ENCODE peak calls at places on chromosome 5, in five cellular contexts. H, Z, F, K and W are unnamed samples.

GRCh38 chr5:107072440-107072839 is 598.3 kb downstream of the EFNA5 start:
- DNase-seq in H (peak; percentile 39), Z (peak; percentile 76), F (peak; percentile 1), K (no peak), W (no peak)

GRCh38 chr5:146630467-146630866 is 114.5 kb upstream of the GPR151 start:
- DNase-seq in H (no peak), Z (no peak), F (no peak), K (no peak), W (no peak)

GRCh38 chr5:153630546-153630945 is 140.1 kb downstream of the GRIA1 start:
- DNase-seq in H (no peak), Z (no peak), F (no peak), K (no peak), W (no peak)

GRCh38 chr5:151819830-151820229 is 48.1 kb downstream of the G3BP1 start:
- DNase-seq in H (no peak), Z (no peak), F (no peak), K (no peak), W (no peak)

GRCh38 chr5:39616131-39616530 is 191.4 kb upstream of the DAB2 start:
- DNase-seq in H (no peak), Z (peak; percentile 30), F (no peak), K (no peak), W (no peak)

GRCh38 chr5:14671414-14671813 is 6.9 kb downstream of the OTULIN start:
- DNase-seq in H (no peak), Z (peak; percentile 35), F (peak; percentile 71), K (no peak), W (no peak)

GRCh38 chr5:37208883-37209808 is 40.0 kb downstream of the CPLANE1 start:
- DNase-seq in H (peak; percentile 43), Z (no peak), F (peak; percentile 25), K (no peak), W (no peak)

GRCh38 chr5:66694036-66694435 is 97.8 kb downstream of the MAST4 start:
- DNase-seq in H (no peak), Z (no peak), F (no peak), K (no peak), W (no peak)

GRCh38 chr5:175247146-175247545 is 196.8 kb downstream of the DRD1 start:
- DNase-seq in H (no peak), Z (peak; percentile 0), F (peak; percentile 38), K (no peak), W (no peak)

GRCh38 chr5:200985-201384 is 9.7 kb downstream of the LRRC14B start:
- DNase-seq in H (no peak), Z (no peak), F (no peak), K (no peak), W (no peak)

GRCh38 chr5:124922255-124922975 is 176.0 kb upstream of the ZNF608 start:
- DNase-seq in H (no peak), Z (peak; percentile 39), F (no peak), K (no peak), W (no peak)

GRCh38 chr5:85441853-85442252 is 1057.2 kb upstream of the EDIL3 start:
- DNase-seq in H (no peak), Z (no peak), F (no peak), K (no peak), W (no peak)

GRCh38 chr5:155290937-155291336 is 277.4 kb downstream of the KIF4B start:
- DNase-seq in H (no peak), Z (no peak), F (no peak), K (no peak), W (no peak)

GRCh38 chr5:64292611-64293215 is 127.1 kb downstream of the RNF180 start:
- DNase-seq in H (no peak), Z (peak; percentile 13), F (no peak), K (no peak), W (no peak)

GRCh38 chr5:156182174-156182967 is 144.6 kb upstream of the SGCD start:
- DNase-seq in H (no peak), Z (peak; percentile 8), F (peak; percentile 35), K (no peak), W (no peak)

GRCh38 chr5:111689576-111689975 is 67.4 kb downstream of the NREP start:
- DNase-seq in H (no peak), Z (peak; percentile 34), F (no peak), K (no peak), W (no peak)

GRCh38 chr5:107012371-107012770 is 658.4 kb downstream of the EFNA5 start:
- DNase-seq in H (no peak), Z (no peak), F (no peak), K (no peak), W (no peak)

GRCh38 chr5:36529142-36529541 is 77.3 kb upstream of the SLC1A3 start:
- DNase-seq in H (no peak), Z (no peak), F (no peak), K (no peak), W (no peak)

GRCh38 chr5:100974082-100974481 is 71.0 kb upstream of the ST8SIA4 start:
- DNase-seq in H (no peak), Z (no peak), F (no peak), K (no peak), W (no peak)

GRCh38 chr5:111548992-111549649 is 36.8 kb upstream of the STARD4 start:
- DNase-seq in H (no peak), Z (peak; percentile 68), F (peak; percentile 38), K (no peak), W (no peak)

GRCh38 chr5:157535042-157535865 is 40.3 kb downstream of the ADAM19 start:
- DNase-seq in H (peak; percentile 34), Z (peak; percentile 68), F (peak; percentile 56), K (no peak), W (no peak)

GRCh38 chr5:131548190-131548589 is 86.8 kb downstream of the RAPGEF6 start:
- DNase-seq in H (no peak), Z (no peak), F (no peak), K (no peak), W (no peak)

GRCh38 chr5:53406630-53407316 is 73.7 kb upstream of the FST start:
- DNase-seq in H (peak; percentile 84), Z (peak; percentile 94), F (peak; percentile 97), K (no peak), W (no peak)

GRCh38 chr5:89930591-89931383 is 478.8 kb downstream of the CETN3 start:
- DNase-seq in H (peak; percentile 29), Z (peak; percentile 52), F (peak; percentile 37), K (no peak), W (no peak)

GRCh38 chr5:172699423-172699822 is 58.4 kb downstream of the NEURL1B start:
- DNase-seq in H (no peak), Z (no peak), F (no peak), K (no peak), W (no peak)

GRCh38 chr5:172695431-172696054 is 54.5 kb downstream of the NEURL1B start:
- DNase-seq in H (no peak), Z (no peak), F (no peak), K (no peak), W (no peak)

GRCh38 chr5:172696171-172696849 is 55.2 kb downstream of the NEURL1B start:
- DNase-seq in H (no peak), Z (no peak), F (no peak), K (no peak), W (no peak)

GRCh38 chr5:172699999-172700685 is 59.1 kb downstream of the NEURL1B start:
- DNase-seq in H (no peak), Z (no peak), F (no peak), K (no peak), W (peak; percentile 83)

DNA sequence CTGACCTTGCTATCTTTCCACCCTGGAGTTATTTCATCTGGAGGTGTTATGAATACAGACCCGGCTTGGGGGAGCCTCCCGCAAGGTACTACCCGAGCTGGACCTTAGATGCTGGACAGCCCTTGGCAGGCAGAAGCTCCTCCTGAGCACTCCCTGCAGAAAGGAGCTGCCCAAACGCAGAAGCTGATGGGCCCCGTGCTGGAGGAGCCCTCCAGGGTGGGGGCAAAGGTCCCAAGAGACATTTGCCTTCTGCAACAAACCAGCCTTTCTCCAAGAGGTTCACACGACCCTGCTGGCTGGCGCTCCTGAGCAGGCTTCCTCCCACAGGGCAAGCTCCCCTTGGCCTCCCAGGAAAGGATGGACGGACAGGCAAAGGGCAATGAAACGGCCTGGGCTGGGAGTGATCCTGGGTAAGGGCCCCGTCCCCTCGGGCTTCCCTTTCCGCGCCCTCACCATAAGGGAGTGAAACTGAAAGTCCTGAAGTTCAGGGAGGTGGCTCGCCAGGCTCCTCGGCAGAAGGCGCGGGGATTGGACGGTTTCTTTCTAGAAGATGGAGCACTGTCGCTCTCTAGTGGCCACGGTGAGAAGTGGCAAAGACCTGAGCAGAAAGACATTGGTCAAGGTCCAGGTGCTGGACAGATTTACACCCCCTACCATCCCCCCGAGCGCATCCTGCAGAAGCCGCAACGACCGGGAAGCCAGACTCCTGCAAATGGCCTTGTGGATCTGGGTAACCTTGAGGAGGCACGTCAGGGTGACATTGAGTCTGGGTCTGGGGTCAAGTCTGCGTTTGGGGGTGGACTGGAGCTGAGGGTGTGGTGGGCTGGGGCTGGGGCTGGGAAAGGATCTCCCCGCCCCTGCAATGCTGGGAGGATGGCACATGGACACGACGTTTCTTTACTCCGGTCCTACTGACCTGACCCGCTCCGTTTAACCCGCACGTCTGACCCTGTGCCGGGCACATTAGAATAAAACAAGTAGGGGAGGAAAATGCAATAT is 56.4 kb downstream of the NEURL1B start:
- DNase-seq in H (peak; percentile 95), Z (peak; percentile 89), F (peak; percentile 78), K (no peak), W (peak; percentile 90)
- H3K23ac ChIP-seq in H (no peak overlapping the region), Z (peak overlapping the region; percentile 81), F (peak overlapping the region; percentile 96), K (no peak overlapping the region), W (no peak overlapping the region)

GRCh38 chr5:6551287-6551954 is 81.4 kb downstream of the NSUN2 start:
- DNase-seq in H (no peak), Z (no peak), F (no peak), K (no peak), W (no peak)
- H4K91ac ChIP-seq in H (no peak overlapping the region), Z (no peak overlapping the region), F (no peak overlapping the region), K (no peak overlapping the region), W (no peak overlapping the region)

GRCh38 chr5:96293966-96294886 is 138.8 kb downstream of the PCSK1 start:
- DNase-seq in H (peak; percentile 16), Z (peak; percentile 26), F (peak; percentile 82), K (no peak), W (no peak)

GRCh38 chr5:96300986-96301385 is 132.1 kb downstream of the PCSK1 start:
- DNase-seq in H (no peak), Z (no peak), F (no peak), K (no peak), W (no peak)

GRCh38 chr5:96294887-96295209 is 138.2 kb downstream of the PCSK1 start:
- DNase-seq in H (no peak), Z (no peak), F (no peak), K (no peak), W (no peak)

GRCh38 chr5:96297867-96298266 is 135.2 kb downstream of the PCSK1 start:
- DNase-seq in H (peak; percentile 84), Z (peak; percentile 100), F (peak; percentile 100), K (no peak), W (no peak)

GRCh38 chr5:96297290-96297689 is 135.8 kb downstream of the PCSK1 start:
- DNase-seq in H (peak; percentile 58), Z (peak; percentile 98), F (peak; percentile 98), K (no peak), W (no peak)
- H3K4me1 ChIP-seq in H (no peaks in the 10 kb centered on the region), Z (peaks cover 2% of the 10 kb centered on the region), F (peaks cover 8% of the 10 kb centered on the region), K (peaks cover 4% of the 10 kb centered on the region), W (no peaks in the 10 kb centered on the region)

DNA sequence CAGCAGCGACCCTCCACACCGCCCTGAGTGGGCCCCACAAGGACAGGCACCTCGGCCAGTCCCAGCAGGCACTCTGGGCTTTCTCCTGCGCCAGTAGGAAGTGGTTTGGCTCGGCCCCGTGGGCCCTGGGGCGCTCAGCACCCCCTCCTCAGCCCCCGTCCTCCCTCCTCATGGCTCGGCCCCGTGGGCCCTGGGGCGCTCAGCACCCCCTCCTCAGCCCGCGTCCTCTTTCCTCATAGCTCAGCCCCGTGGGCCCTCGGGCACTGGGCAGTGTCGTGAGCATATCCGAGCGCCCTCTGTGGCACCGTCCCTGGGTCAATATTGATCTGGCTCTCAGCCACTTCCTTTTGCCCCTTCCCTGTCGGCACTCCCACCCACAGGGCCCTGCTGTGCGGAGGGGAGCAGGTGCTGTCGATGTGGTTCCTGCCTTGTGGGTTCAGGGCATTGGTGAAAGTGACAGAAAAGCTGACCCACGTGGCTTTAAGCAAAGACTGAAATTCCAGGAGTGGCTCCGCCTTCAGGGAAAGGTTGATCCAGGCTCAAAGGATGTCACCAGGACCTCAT is 5.5 kb upstream of the SCGB3A1 start:
- DNase-seq in H (no peak), Z (no peak), F (no peak), K (no peak), W (no peak)
- H3K23ac ChIP-seq in H (no peak overlapping the region), Z (no peak overlapping the region), F (no peak overlapping the region), K (no peak overlapping the region), W (no peak overlapping the region)